ENCODE peak calls at places on chromosomes 12 and 14, in seven cellular contexts. D is chondrocyte, U is adrenal gland, L is B cell, R is neural progenitor cell, W is cardiac muscle cell, Y is BE2C. M is an unnamed sample.

GRCh38 chr14:94129758-94130414 is 482 bp upstream of the IFI27L2 start:
- DNase-seq in D (no peak), U (peak), L (no peak), R (peak), W (peak), Y (no peak), M (peak)

GRCh38 chr12:102965281-102966155 is 8.0 kb downstream of the ASCL1 start:
- DNase-seq in D (no peak), U (no peak), L (no peak), R (peak), W (peak), Y (no peak), M (no peak)

GRCh38 chr14:60355768-60356167 is 106.7 kb downstream of the PPM1A start:
- DNase-seq in D (no peak), U (no peak), L (no peak), R (no peak), W (no peak), Y (no peak), M (no peak)

GRCh38 chr14:68636597-68636996 is 156.3 kb downstream of the ZFP36L1 start:
- DNase-seq in D (no peak), U (no peak), L (no peak), R (no peak), W (no peak), Y (peak), M (no peak)

GRCh38 chr12:15846887-15847286 is 35.3 kb upstream of the STRAP start:
- DNase-seq in D (no peak), U (no peak), L (no peak), R (no peak), W (no peak), Y (no peak), M (peak)

GRCh38 chr14:28488658-28489057 is 277.9 kb upstream of the FOXG1 start:
- DNase-seq in D (no peak), U (no peak), L (no peak), R (no peak), W (no peak), Y (no peak), M (no peak)

GRCh38 chr12:57049047-57049446 is 882 bp downstream of the MYO1A start:
- DNase-seq in D (no peak), U (no peak), L (no peak), R (no peak), W (no peak), Y (no peak), M (no peak)

GRCh38 chr12:105912911-105913514 is 225.7 kb downstream of the NUAK1 start:
- DNase-seq in D (no peak), U (no peak), L (no peak), R (no peak), W (no peak), Y (no peak), M (no peak)

GRCh38 chr14:56150018-56150417 is 31.8 kb downstream of the PELI2 start:
- DNase-seq in D (no peak), U (no peak), L (no peak), R (no peak), W (no peak), Y (no peak), M (no peak)

GRCh38 chr14:94602722-94603121 is 9.5 kb upstream of the SERPINA3 start:
- DNase-seq in D (no peak), U (no peak), L (no peak), R (no peak), W (no peak), Y (no peak), M (no peak)

GRCh38 chr14:91269076-91269991 is 24.8 kb upstream of the GPR68 start:
- DNase-seq in D (no peak), U (peak), L (no peak), R (no peak), W (no peak), Y (no peak), M (no peak)

GRCh38 chr12:94225924-94226630 is 77.7 kb downstream of the PLXNC1 start:
- DNase-seq in D (no peak), U (no peak), L (no peak), R (peak), W (no peak), Y (no peak), M (no peak)

DNA sequence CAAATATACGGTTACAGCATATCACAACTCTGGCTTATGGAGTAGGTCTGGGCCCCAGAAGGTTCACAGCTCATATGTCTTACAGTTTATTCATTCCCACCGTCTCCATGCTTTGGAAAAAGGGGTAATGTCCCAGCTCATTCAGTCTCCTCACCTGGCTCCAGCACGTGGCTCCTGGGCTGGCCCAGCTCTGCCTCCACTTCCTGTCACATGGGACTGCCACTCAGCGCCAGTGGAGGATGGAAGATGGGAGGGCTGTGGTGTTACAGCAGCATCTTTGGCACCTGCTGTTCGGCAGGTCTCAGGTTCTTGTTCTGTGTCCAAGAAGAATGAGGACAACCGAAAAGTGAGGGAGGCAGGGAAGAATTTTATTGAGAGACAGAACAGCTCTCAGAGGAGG is 216.3 kb upstream of the ATXN7L3B start:
- DNase-seq in D (peak), U (no peak), L (no peak), R (no peak), W (no peak), Y (no peak), M (no peak)
- TF ChIP-seq CTCF in D (no peak), U (no peak), L (no peak), R (no peak), W (no peak), Y (no peak), M (no peak)

GRCh38 chr12:58833844-58834243 is 86.5 kb downstream of the LRIG3 start:
- DNase-seq in D (no peak), U (no peak), L (no peak), R (no peak), W (no peak), Y (no peak), M (no peak)
- TF ChIP-seq CTCF in D (no peak), U (no peak), L (no peak), R (no peak), W (no peak), Y (no peak), M (peak)

GRCh38 chr12:50620050-50620974 is 115.5 kb downstream of the DIP2B start:
- DNase-seq in D (no peak), U (peak), L (no peak), R (peak), W (peak), Y (peak), M (peak)
- TF ChIP-seq CTCF in D (peak), U (no peak), L (no peak), R (no peak), W (peak), Y (no peak), M (no peak)

DNA sequence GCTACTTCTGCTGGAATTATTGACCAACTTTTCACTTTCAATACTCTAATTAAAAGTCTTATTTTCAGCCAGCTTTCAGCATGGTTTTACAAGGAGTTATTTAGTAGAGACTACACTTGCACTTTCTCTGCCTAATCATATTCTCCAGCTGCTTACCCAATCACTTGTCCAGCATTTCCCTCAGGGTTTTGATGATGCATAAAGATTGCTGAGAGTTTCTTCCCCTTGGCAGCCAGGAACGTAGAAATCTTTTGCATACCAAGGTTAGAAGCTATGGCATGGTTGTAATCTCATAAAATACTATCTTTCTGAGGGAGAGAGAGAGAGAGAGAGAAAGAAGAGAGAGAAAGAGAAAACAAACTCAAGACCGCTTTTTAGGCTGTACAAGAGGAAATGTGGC is 10.8 kb downstream of the OR4Q3 start:
- DNase-seq in D (no peak), U (no peak), L (no peak), R (no peak), W (no peak), Y (no peak), M (no peak)
- TF ChIP-seq CTCF in D (no peak), U (no peak), L (no peak), R (no peak), W (no peak), Y (no peak), M (no peak)

GRCh38 chr14:63544641-63545234 is 1.6 kb upstream of the PPP2R5E start:
- DNase-seq in D (no peak), U (no peak), L (no peak), R (no peak), W (no peak), Y (peak), M (peak)
- TF ChIP-seq CTCF in D (peak), U (no peak), L (no peak), R (peak), W (peak), Y (peak), M (peak)

GRCh38 chr12:133233993-133234564 is 1.6 kb downstream of the ANHX start:
- DNase-seq in D (no peak), U (no peak), L (no peak), R (no peak), W (no peak), Y (no peak), M (peak)

GRCh38 chr12:133235401-133236112 is at the start of gene ANHX:
- DNase-seq in D (no peak), U (no peak), L (no peak), R (no peak), W (no peak), Y (no peak), M (peak)

GRCh38 chr12:133236556-133236955 is 879 bp upstream of the ANHX start:
- DNase-seq in D (no peak), U (no peak), L (no peak), R (no peak), W (no peak), Y (no peak), M (no peak)

GRCh38 chr12:133234971-133235370 is 706 bp downstream of the ANHX start:
- DNase-seq in D (no peak), U (no peak), L (no peak), R (no peak), W (no peak), Y (no peak), M (peak)

DNA sequence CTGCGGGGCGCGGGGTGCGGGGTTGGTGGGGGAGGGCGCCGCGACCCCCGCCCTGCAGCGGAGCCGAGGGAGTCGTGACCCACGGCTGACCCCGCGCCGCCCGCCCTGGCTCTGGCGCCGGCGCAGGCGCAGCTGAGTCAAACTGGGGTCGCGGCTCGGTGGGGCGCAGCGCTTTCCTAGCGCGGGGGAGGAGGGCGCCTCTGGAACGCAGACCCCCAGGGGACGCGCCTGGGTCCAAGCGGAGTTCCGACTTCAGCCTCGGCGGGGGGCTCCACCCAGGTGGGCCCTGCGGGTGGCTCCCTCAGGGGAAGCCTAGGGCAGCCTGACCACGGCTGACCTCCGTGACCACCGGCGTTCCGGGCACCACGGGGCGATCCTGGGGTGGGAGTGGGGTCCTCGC is 467 bp upstream of the ANHX start:
- DNase-seq in D (no peak), U (no peak), L (no peak), R (no peak), W (no peak), Y (no peak), M (peak)
- TF ChIP-seq CTCF in D (no peak), U (no peak), L (no peak), R (no peak), W (no peak), Y (no peak), M (no peak)

DNA sequence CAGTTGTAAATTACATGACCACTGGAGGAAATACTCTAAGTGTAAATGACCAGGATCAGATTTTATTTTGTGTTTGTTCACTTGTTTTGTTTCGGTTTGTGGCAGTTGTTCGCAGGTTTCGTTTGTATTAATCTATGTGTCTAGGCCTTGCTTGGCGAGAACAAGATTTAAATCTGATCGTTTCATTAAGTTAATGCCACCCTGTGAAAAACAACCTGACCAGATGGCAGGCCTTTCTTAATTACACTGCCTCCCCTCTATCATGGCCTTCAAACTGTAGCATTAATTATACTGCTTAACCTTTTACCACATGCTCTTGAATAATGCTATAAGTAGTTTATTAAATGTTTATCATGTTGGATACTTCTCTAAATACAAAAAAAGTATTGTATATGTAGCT is 990.2 kb downstream of the TMTC2 start:
- DNase-seq in D (no peak), U (no peak), L (no peak), R (no peak), W (no peak), Y (no peak), M (no peak)
- TF ChIP-seq CTCF in D (no peak), U (no peak), L (no peak), R (no peak), W (no peak), Y (no peak), M (no peak)

DNA sequence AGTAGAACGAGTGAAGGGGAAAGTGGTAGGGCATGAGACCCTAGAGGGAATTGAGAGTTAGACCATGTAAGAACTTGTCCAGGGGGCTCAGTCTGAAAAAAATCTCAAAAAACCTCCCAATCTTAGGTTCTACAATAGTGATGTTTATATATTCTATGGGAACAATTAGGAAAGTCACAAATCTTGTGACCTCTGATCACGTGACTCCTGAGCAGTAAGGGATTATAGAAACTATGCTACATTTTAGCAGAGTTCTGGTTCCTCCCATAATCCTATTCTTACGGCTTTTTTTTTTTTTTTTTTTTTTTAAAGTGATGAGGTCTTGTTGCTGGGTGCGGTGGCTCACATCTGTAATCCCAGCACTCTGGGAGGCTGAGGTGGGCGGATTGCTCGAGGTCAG is 5.8 kb downstream of the ADCK1 start:
- DNase-seq in D (no peak), U (no peak), L (no peak), R (no peak), W (no peak), Y (no peak), M (no peak)
- TF ChIP-seq CTCF in D (no peak), U (no peak), L (no peak), R (no peak), W (no peak), Y (no peak), M (no peak)

M was measured in hepatocyte.